ENCODE peak calls at places on chromosome 19, in seven cellular contexts. P, F, C, M, N, H and B are unnamed samples.
A peak's percentile ranks its signal among the peaks of the same experiment; 100 is the strongest.

GRCh38 chr19:17076539-17076919 is 952 bp downstream of the MYO9B start:
- DNase-seq in P (no peak), M (peak; percentile 44), F (no peak), C (no peak), H (no peak), N (peak; percentile 10), B (no peak)

GRCh38 chr19:45278087-45278486 is 27.0 kb downstream of the MARK4 start:
- DNase-seq in N (no peak), H (no peak), P (no peak), M (no peak), F (no peak), C (no peak), B (no peak)

GRCh38 chr19:18165794-18166544 is 7.6 kb upstream of the IFI30 start:
- DNase-seq in H (no peak), C (no peak), F (no peak), N (no peak), M (no peak), P (no peak), B (no peak)

GRCh38 chr19:27828781-27829275 is 1384.1 kb downstream of the UQCRFS1 start:
- DNase-seq in H (no peak), F (no peak), N (no peak), C (no peak), M (peak; percentile 14), P (no peak), B (no peak)

GRCh38 chr19:639251-640155 is at the start of gene FGF22:
- DNase-seq in M (peak; percentile 89), F (peak; percentile 99), C (no peak), H (peak; percentile 60), P (peak; percentile 73), N (peak; percentile 98), B (peak; percentile 55)

GRCh38 chr19:932647-933552 is 7.1 kb downstream of the ARID3A start:
- DNase-seq in M (no peak), C (no peak), F (no peak), H (no peak), P (no peak), N (no peak), B (peak; percentile 65)

GRCh38 chr19:18274776-18275356 is 614 bp upstream of the IQCN start:
- DNase-seq in P (peak; percentile 46), C (peak; percentile 87), M (peak; percentile 58), H (peak; percentile 72), F (peak; percentile 82), N (no peak), B (peak; percentile 68)

GRCh38 chr19:38952395-38953165 is 21.8 kb downstream of the MRPS12 start:
- DNase-seq in M (peak; percentile 75), H (peak; percentile 81), C (no peak), F (no peak), N (no peak), P (no peak), B (peak; percentile 86)

GRCh38 chr19:5292843-5293606 is 47.6 kb downstream of the PTPRS start:
- DNase-seq in P (peak; percentile 53), M (no peak), N (peak; percentile 26), F (peak; percentile 96), C (no peak), H (peak; percentile 77), B (peak; percentile 40)

GRCh38 chr19:2970201-2970838 is 7.0 kb upstream of the TLE6 start:
- DNase-seq in N (no peak), M (no peak), P (no peak), H (no peak), C (no peak), F (no peak), B (no peak)

GRCh38 chr19:47790398-47790814 is 11.9 kb downstream of the SELENOW start:
- DNase-seq in P (peak; percentile 32), F (peak; percentile 71), N (peak; percentile 64), C (peak; percentile 48), M (peak; percentile 81), H (peak; percentile 94), B (peak; percentile 76)